ENCODE peak calls at places on chromosomes 16 and 17, in eight cellular contexts. C is SJSA1; I is PC-3; H is activated CD4-positive, alpha-beta T cell treated with anti-CD3 and anti-CD28 coated beads, Interleukin-2, amount 50 U/mL, for 1 hour; J is EH; N is mesothelial cell of epicardium; X is astrocyte of the cerebellum; A is stimulated activated CD4-positive, alpha-beta T cell treated with anti-CD3 and anti-CD28 coated beads, Interleukin-15, amount 100 ng/mL, for 1 hour. E is an unnamed sample.

GRCh38 chr17:82647593-82648164 is 565 bp downstream of the WDR45B start:
- DNase-seq in J (peak; percentile 35), A (peak; percentile 35), I (peak; percentile 4), C (peak; percentile 60), X (no peak), N (peak; percentile 54), H (peak; percentile 45), E (no peak)

GRCh38 chr16:23380501-23380951 is 72.5 kb downstream of the COG7 start:
- DNase-seq in I (no peak), J (no peak), C (no peak), H (no peak), N (no peak), A (no peak), X (no peak), E (no peak)

GRCh38 chr17:7262192-7263070 is at the start of gene CLDN7:
- DNase-seq in H (no peak), C (no peak), I (peak; percentile 85), A (no peak), N (peak; percentile 49), J (no peak), X (no peak), E (no peak)

GRCh38 chr16:24689128-24689527 is 40.3 kb upstream of the TNRC6A start:
- DNase-seq in C (peak; percentile 60), I (peak; percentile 14), N (no peak), A (no peak), J (peak; percentile 69), X (no peak), H (no peak), E (no peak)

GRCh38 chr16:9099131-9099625 is 7.7 kb downstream of the HAPSTR1 start:
- DNase-seq in H (no peak), A (no peak), I (peak; percentile 46), C (no peak), X (no peak), J (peak; percentile 34), N (no peak), E (peak; percentile 22)

GRCh38 chr17:62671553-62671952 is 44.1 kb downstream of the MRC2 start:
- DNase-seq in H (no peak), I (no peak), X (no peak), C (no peak), J (no peak), N (no peak), A (no peak), E (no peak)

GRCh38 chr16:1909661-1910231 is 8.5 kb downstream of the HS3ST6 start:
- DNase-seq in A (no peak), C (no peak), H (no peak), N (no peak), J (no peak), X (no peak), I (no peak), E (no peak)

GRCh38 chr17:65278050-65278819 is 141.1 kb downstream of the RGS9 start:
- DNase-seq in C (peak; percentile 79), H (peak; percentile 9), X (peak; percentile 56), I (peak; percentile 79), A (peak; percentile 6), N (peak; percentile 80), J (peak; percentile 79), E (peak; percentile 78)

GRCh38 chr17:6305613-6306360 is 129.1 kb downstream of the AIPL1 start:
- DNase-seq in J (no peak), N (no peak), I (no peak), X (no peak), H (no peak), A (no peak), C (no peak), E (no peak)

GRCh38 chr17:82288602-82288927 is 15.1 kb upstream of the CSNK1D start:
- DNase-seq in A (no peak), X (no peak), I (no peak), H (no peak), J (no peak), C (no peak), N (no peak), E (no peak)

GRCh38 chr16:81210807-81211206 is 27.7 kb upstream of the BCO1 start:
- DNase-seq in C (no peak), I (no peak), X (no peak), N (no peak), A (no peak), H (no peak), J (no peak), E (no peak)

GRCh38 chr16:67481561-67482259 is 753 bp upstream of the ATP6V0D1 start:
- DNase-seq in J (peak; percentile 43), I (no peak), N (peak; percentile 45), C (no peak), X (no peak), A (peak; percentile 10), H (peak; percentile 31), E (no peak)

GRCh38 chr17:54906713-54907112 is 6.1 kb downstream of the TOM1L1 start:
- DNase-seq in A (no peak), I (no peak), C (no peak), J (no peak), H (no peak), X (no peak), N (no peak), E (no peak)

GRCh38 chr16:14300631-14301149 is 229.6 kb downstream of the MRTFB start:
- DNase-seq in X (peak; percentile 74), C (peak; percentile 82), J (peak; percentile 90), A (no peak), I (peak; percentile 76), H (peak; percentile 23), N (no peak), E (peak; percentile 77)

GRCh38 chr17:83032781-83033180 is 46.6 kb upstream of the METRNL start:
- DNase-seq in H (no peak), X (no peak), I (no peak), J (no peak), C (no peak), A (no peak), N (no peak), E (no peak)

GRCh38 chr17:41655611-41656111 is 31.3 kb upstream of the KRT17 start:
- DNase-seq in J (no peak), H (no peak), A (no peak), N (peak; percentile 67), I (peak; percentile 50), C (peak; percentile 43), X (no peak), E (no peak)

GRCh38 chr17:35376245-35376644 is 2.8 kb upstream of the SLFN11 start:
- DNase-seq in N (no peak), A (no peak), H (no peak), J (peak; percentile 36), X (no peak), C (no peak), I (peak; percentile 3), E (no peak)

GRCh38 chr16:77679901-77680300 is 42.4 kb upstream of the NUDT7 start:
- DNase-seq in I (no peak), C (no peak), X (no peak), A (no peak), H (no peak), J (no peak), N (no peak), E (no peak)

GRCh38 chr17:15398291-15398690 is 56.9 kb upstream of the TEKT3 start:
- DNase-seq in C (peak; percentile 52), N (no peak), A (no peak), H (no peak), J (peak; percentile 84), X (peak; percentile 51), I (peak; percentile 92), E (no peak)

GRCh38 chr16:86619263-86619935 is 41.0 kb downstream of the FOXL1 start:
- DNase-seq in N (no peak), I (no peak), C (peak; percentile 75), H (no peak), J (no peak), X (no peak), A (no peak), E (no peak)

GRCh38 chr17:45283711-45284110 is 21.8 kb upstream of the SPATA32 start:
- DNase-seq in J (no peak), A (no peak), C (no peak), N (no peak), X (no peak), H (no peak), I (no peak), E (no peak)

GRCh38 chr17:81403040-81403467 is 7.8 kb downstream of the BAHCC1 start:
- DNase-seq in A (no peak), C (no peak), X (no peak), H (no peak), J (no peak), I (no peak), N (no peak), E (no peak)

GRCh38 chr17:55783684-55784245 is 32.9 kb downstream of the PCTP start:
- DNase-seq in H (no peak), X (no peak), A (no peak), N (no peak), I (no peak), C (no peak), J (peak; percentile 61), E (no peak)

GRCh38 chr16:55835578-55835977 is 2.7 kb upstream of the CES1 start:
- DNase-seq in C (no peak), I (no peak), J (no peak), X (no peak), A (no peak), H (no peak), N (no peak), E (no peak)

GRCh38 chr17:55635253-55635766 is 87.4 kb downstream of the TMEM100 start:
- DNase-seq in C (no peak), N (no peak), I (no peak), H (no peak), A (no peak), J (no peak), X (no peak), E (no peak)

GRCh38 chr16:53346-54236 is at the start of the genes POLR3K and SNRNP25:
- DNase-seq in J (peak; percentile 98), H (peak; percentile 98), I (peak; percentile 94), N (peak; percentile 98), X (peak; percentile 95), C (peak; percentile 99), A (peak; percentile 97), E (peak; percentile 99)

GRCh38 chr17:54992797-54993639 is 24.5 kb downstream of the STXBP4 start:
- DNase-seq in C (no peak), X (peak; percentile 35), A (no peak), N (no peak), J (peak; percentile 57), I (peak; percentile 82), H (no peak), E (no peak)

GRCh38 chr17:41475421-41475820 is 5.5 kb downstream of the KRT35 start:
- DNase-seq in C (no peak), A (no peak), H (no peak), X (no peak), N (no peak), J (no peak), I (no peak), E (no peak)

GRCh38 chr17:79735096-79735495 is 4.4 kb downstream of the ENPP7 start:
- DNase-seq in J (no peak), N (no peak), A (no peak), I (no peak), X (no peak), C (no peak), H (no peak), E (no peak)

GRCh38 chr16:89360760-89361435 is 129.5 kb downstream of the ANKRD11 start:
- DNase-seq in N (no peak), X (no peak), A (peak; percentile 52), H (peak; percentile 68), C (no peak), J (no peak), I (no peak), E (no peak)

GRCh38 chr17:65633988-65634387 is 72.5 kb upstream of the AXIN2 start:
- DNase-seq in H (no peak), C (no peak), X (no peak), N (no peak), A (no peak), I (peak; percentile 81), J (no peak), E (no peak)

GRCh38 chr16:57637424-57637823 is 9.0 kb downstream of the ADGRG1 start:
- DNase-seq in C (no peak), I (no peak), N (no peak), X (no peak), J (no peak), A (no peak), H (no peak), E (no peak)

GRCh38 chr17:10606110-10606509 is 51.0 kb downstream of the MYH3 start:
- DNase-seq in X (no peak), J (no peak), N (no peak), H (no peak), I (no peak), A (no peak), C (no peak), E (no peak)

GRCh38 chr17:17778308-17779014 is 58.3 kb downstream of the SREBF1 start:
- DNase-seq in N (peak; percentile 58), X (peak; percentile 74), I (no peak), A (no peak), J (no peak), H (no peak), C (no peak), E (no peak)